ENCODE peak calls at places on chromosomes 5 and 9, in four cellular contexts. P, A, Z and M are unnamed samples.

GRCh38 chr9:113484258-113484730 is 20.8 kb downstream of the RGS3 start:
- DNase-seq in P (peak; percentile 87), A (peak; percentile 86), Z (no peak), M (peak; percentile 55)

GRCh38 chr9:76297721-76298239 is 96.4 kb downstream of the RFK start:
- DNase-seq in P (peak; percentile 31), A (no peak), Z (peak; percentile 33), M (no peak)

GRCh38 chr9:63817622-63818518 is 1467.1 kb downstream of the FOXD4L5 start:
- DNase-seq in P (peak; percentile 27), A (peak; percentile 88), Z (peak; percentile 18), M (peak; percentile 13)

GRCh38 chr9:17627641-17628040 is 48.8 kb downstream of the SH3GL2 start:
- DNase-seq in P (no peak), A (no peak), Z (peak; percentile 23), M (no peak)

GRCh38 chr9:136578915-136579637 is 33.2 kb upstream of the NOTCH1 start:
- DNase-seq in P (no peak), A (no peak), Z (no peak), M (peak; percentile 15)

GRCh38 chr9:121895836-121896544 is 197.1 kb downstream of the TTLL11 start:
- DNase-seq in P (peak; percentile 55), A (no peak), Z (peak; percentile 85), M (peak; percentile 27)

GRCh38 chr5:107466233-107466769 is 204.4 kb downstream of the EFNA5 start:
- DNase-seq in P (peak; percentile 12), A (no peak), Z (peak; percentile 95), M (peak; percentile 50)

GRCh38 chr9:87324613-87325194 is 173.0 kb upstream of the DAPK1 start:
- DNase-seq in P (peak; percentile 8), A (no peak), Z (peak; percentile 26), M (peak; percentile 61)

GRCh38 chr5:138543730-138544104 is 681 bp upstream of the ETF1 start:
- DNase-seq in P (no peak), A (no peak), Z (no peak), M (no peak)

GRCh38 chr5:109853362-109853761 is 163.6 kb downstream of the MAN2A1 start:
- DNase-seq in P (no peak), A (no peak), Z (peak; percentile 56), M (peak; percentile 73)

GRCh38 chr9:113468716-113469448 is 5.4 kb downstream of the RGS3 start:
- DNase-seq in P (peak; percentile 77), A (no peak), Z (no peak), M (no peak)

GRCh38 chr5:75600535-75600934 is 10.7 kb upstream of the ANKDD1B start:
- DNase-seq in P (no peak), A (no peak), Z (no peak), M (no peak)

GRCh38 chr9:129610193-129610472 is 10.8 kb downstream of the C9orf50 start:
- DNase-seq in P (no peak), A (no peak), Z (no peak), M (no peak)

GRCh38 chr5:178576591-178577351 is 13.4 kb downstream of the COL23A1 start:
- DNase-seq in P (no peak), A (no peak), Z (no peak), M (no peak)

GRCh38 chr9:23769307-23769935 is 56.6 kb downstream of the ELAVL2 start:
- DNase-seq in P (no peak), A (no peak), Z (peak; percentile 96), M (no peak)

GRCh38 chr9:16074962-16075361 is 522.1 kb downstream of the CCDC171 start:
- DNase-seq in P (no peak), A (no peak), Z (peak; percentile 64), M (no peak)

GRCh38 chr9:95696701-95697100 is 178.8 kb upstream of the ERCC6L2 start:
- DNase-seq in P (peak; percentile 11), A (no peak), Z (no peak), M (peak; percentile 76)
- H3K27ac ChIP-seq in P (no peak overlapping the region), A (no peak overlapping the region), Z (no peak overlapping the region), M (peak overlapping the region; percentile 14)

GRCh38 chr5:180127682-180128670 is 56.4 kb upstream of the RNF130 start:
- DNase-seq in P (no peak), A (peak; percentile 68), Z (no peak), M (no peak)

GRCh38 chr5:180129291-180130190 is 58.0 kb upstream of the RNF130 start:
- DNase-seq in P (no peak), A (peak; percentile 63), Z (no peak), M (no peak)

GRCh38 chr5:180130291-180130869 is 58.8 kb upstream of the RNF130 start:
- DNase-seq in P (no peak), A (peak; percentile 51), Z (no peak), M (no peak)

GRCh38 chr5:180128671-180129261 is 57.2 kb upstream of the RNF130 start:
- DNase-seq in P (no peak), A (no peak), Z (no peak), M (no peak)

DNA sequence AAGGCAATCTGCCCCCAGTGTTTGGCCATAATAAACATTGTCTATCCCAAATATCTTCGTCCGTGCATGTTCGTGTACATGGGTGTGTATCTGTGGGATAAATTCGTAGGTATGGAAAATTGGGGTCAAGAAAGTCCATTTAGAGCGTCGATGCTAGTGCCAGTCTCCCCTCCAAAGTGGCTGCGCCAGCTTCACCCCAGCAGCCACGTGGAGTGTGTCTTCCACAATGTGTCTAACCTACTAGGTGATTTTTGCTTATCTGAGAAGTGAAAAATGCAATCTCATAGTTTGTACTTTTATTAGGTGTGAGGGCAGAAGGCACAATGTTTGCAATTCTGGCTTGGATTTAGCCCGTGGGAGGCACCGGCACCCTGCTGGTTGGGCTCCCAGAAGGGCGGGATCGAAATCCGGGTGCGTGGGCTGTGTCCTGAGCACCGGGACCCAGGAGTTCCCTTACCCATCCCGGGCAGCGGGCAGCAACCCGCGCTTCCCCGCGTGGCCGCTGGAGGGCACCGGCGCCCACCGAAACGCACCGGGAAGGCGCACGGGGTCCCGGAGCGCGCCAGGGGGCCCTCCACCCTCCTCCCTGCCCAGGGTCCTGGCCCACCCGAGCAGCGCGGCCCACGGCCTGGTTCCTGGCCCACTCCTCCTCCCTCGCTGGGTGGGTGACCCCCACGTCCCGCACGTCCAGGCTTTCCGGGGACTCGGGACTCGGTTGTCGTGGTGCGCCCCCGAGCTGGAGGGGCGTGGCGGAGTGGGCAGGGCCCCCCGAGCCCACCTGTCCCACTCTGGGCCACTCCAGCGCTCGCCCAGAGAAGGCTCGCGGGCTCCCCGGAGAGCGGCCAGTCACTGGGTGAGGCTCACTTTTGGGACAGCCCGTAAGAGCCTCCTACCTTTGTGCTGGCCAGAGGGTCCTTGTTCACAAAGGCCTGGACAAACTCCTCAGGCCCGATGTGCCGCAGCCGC is 55.4 kb upstream of the RNF130 start:
- DNase-seq in P (no peak), A (peak; percentile 78), Z (peak; percentile 5), M (no peak)
- H3K4me3 ChIP-seq in P (no peak overlapping the region), A (no peak overlapping the region), Z (no peak overlapping the region), M (no peak overlapping the region)

GRCh38 chr9:1738511-1739100 is 276.5 kb upstream of the SMARCA2 start:
- DNase-seq in P (no peak), A (no peak), Z (no peak), M (no peak)

GRCh38 chr9:1729631-1730030 is 285.5 kb upstream of the SMARCA2 start:
- DNase-seq in P (no peak), A (no peak), Z (no peak), M (no peak)

GRCh38 chr9:1726993-1727759 is 288.0 kb upstream of the SMARCA2 start:
- DNase-seq in P (no peak), A (no peak), Z (no peak), M (no peak)

DNA sequence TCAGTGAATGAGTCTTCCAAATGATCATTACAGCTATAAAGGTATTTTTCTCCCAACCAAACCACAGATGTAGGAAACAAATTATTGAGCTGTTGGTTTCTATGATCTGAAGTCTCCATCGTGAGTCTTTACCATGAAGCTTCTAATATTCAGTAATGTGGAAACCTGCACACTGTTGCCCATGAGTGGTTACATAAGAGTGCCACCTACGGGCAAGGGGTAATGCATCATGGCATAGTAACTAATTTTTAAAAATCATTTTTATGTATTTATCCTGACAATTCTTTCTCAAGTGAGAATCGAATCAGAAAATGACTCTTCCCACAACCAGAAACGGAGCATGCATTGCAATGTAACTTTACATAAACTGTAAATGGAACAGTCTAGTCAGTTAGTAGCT is 282.5 kb upstream of the SMARCA2 start:
- DNase-seq in P (peak; percentile 8), A (no peak), Z (no peak), M (peak; percentile 8)
- H3K4me1 ChIP-seq in P (no peaks in the 10 kb centered on the region), A (no peaks in the 10 kb centered on the region), Z (no peaks in the 10 kb centered on the region), M (no peaks in the 10 kb centered on the region)

GRCh38 chr9:131272212-131272611 is 4.1 kb downstream of the FAM78A start:
- DNase-seq in P (no peak), A (no peak), Z (no peak), M (no peak)
- H3K27ac ChIP-seq in P (peak overlapping the region; percentile 67), A (no peak overlapping the region), Z (no peak overlapping the region), M (peak overlapping the region; percentile 22)

DNA sequence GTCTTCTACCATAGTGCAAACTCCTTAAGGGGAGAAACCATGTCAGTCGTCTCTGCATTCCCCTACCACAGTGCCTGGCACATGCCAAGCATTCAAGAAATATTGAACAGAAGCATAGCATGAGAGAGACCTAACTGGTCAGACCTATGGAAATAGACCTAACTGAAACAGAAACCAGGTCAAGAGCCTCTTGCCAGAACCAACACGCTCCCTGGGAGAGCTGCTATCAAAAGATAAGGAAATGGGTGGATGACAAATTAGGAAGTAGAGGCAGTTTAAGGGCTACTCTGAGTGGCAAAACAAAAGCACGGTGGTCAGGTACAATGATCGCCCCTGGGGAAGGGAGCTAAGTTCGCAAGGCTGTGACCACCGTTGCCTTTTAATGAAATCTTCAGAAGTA is 66.0 kb upstream of the SMIM15 start:
- DNase-seq in P (peak; percentile 27), A (no peak), Z (peak; percentile 30), M (no peak)
- H3K4me3 ChIP-seq in P (no peak overlapping the region), A (no peak overlapping the region), Z (no peak overlapping the region), M (no peak overlapping the region)

GRCh38 chr5:149474198-149474597 is 77.0 kb downstream of the CSNK1A1 start:
- DNase-seq in P (peak; percentile 72), A (peak; percentile 69), Z (no peak), M (peak; percentile 90)
- H3K4me1 ChIP-seq in P (peaks cover 22% of the 10 kb centered on the region), A (no peaks in the 10 kb centered on the region), Z (peaks cover 9% of the 10 kb centered on the region), M (peaks cover 10% of the 10 kb centered on the region)

GRCh38 chr5:72845889-72846288 is 29.4 kb downstream of the TNPO1 start:
- DNase-seq in P (no peak), A (no peak), Z (peak; percentile 42), M (no peak)

GRCh38 chr5:72848474-72849428 is 32.3 kb downstream of the TNPO1 start:
- DNase-seq in P (peak; percentile 51), A (peak; percentile 89), Z (peak; percentile 44), M (peak; percentile 39)

GRCh38 chr5:72847989-72848473 is 31.6 kb downstream of the TNPO1 start:
- DNase-seq in P (peak; percentile 90), A (peak; percentile 96), Z (peak; percentile 94), M (peak; percentile 91)

GRCh38 chr5:72846483-72846882 is 30.0 kb downstream of the TNPO1 start:
- DNase-seq in P (no peak), A (no peak), Z (no peak), M (no peak)

GRCh38 chr5:72847439-72847838 is 31.0 kb downstream of the TNPO1 start:
- DNase-seq in P (no peak), A (no peak), Z (no peak), M (no peak)
- H3K27ac ChIP-seq in P (peak overlapping the region; percentile 99), A (no peak overlapping the region), Z (peak overlapping the region; percentile 7), M (no peak overlapping the region)